ENCODE peak calls at places on chromosomes 6 and 20, in five cellular contexts. X is effector memory CD8-positive, alpha-beta T cell; I is activated CD4-positive, alpha-beta T cell treated with anti-CD3 and anti-CD28 coated beads, Interleukin-2, amount 50 U/mL, for 1 hour; Q is activated naive CD4-positive, alpha-beta T cell treated with anti-CD3 and anti-CD28 coated beads, Interleukin-2, amount 10 ng/mL, durations not matched to agents 7 days and 5 days; T is activated CD8-positive, alpha-beta memory T cell treated with anti-CD3 and anti-CD28 coated beads for 1 hour. M is an unnamed sample.

GRCh38 chr6:18388252-18388651 is 1.1 kb downstream of the RNF144B start:
- DNase-seq in Q (no peak), X (no peak), I (no peak), T (no peak), M (peak)

GRCh38 chr20:52840041-52840440 is 132.1 kb upstream of the TSHZ2 start:
- DNase-seq in T (no peak), I (no peak), X (no peak), Q (no peak), M (no peak)

GRCh38 chr6:163533443-163533842 is 118.9 kb downstream of the QKI start:
- DNase-seq in I (no peak), Q (no peak), T (no peak), X (no peak), M (no peak)

GRCh38 chr6:136846046-136846445 is 23.7 kb downstream of the PEX7 start:
- DNase-seq in X (peak), Q (peak), T (no peak), I (peak), M (peak)

GRCh38 chr20:48826883-48827771 is 672 bp downstream of the PREX1 start:
- DNase-seq in X (peak), I (no peak), T (no peak), Q (peak), M (no peak)

GRCh38 chr6:166467436-166468000 is 84.8 kb upstream of the MPC1 start:
- DNase-seq in T (no peak), I (no peak), Q (no peak), X (no peak), M (no peak)

GRCh38 chr20:37866051-37866450 is 36.9 kb upstream of the VSTM2L start:
- DNase-seq in X (no peak), T (no peak), Q (no peak), I (no peak), M (no peak)

GRCh38 chr6:38153946-38154345 is 334.4 kb downstream of the ZFAND3 start:
- DNase-seq in T (no peak), X (no peak), I (no peak), Q (no peak), M (no peak)

GRCh38 chr6:135438907-135439535 is 58.5 kb downstream of the AHI1 start:
- DNase-seq in I (no peak), X (no peak), T (no peak), Q (no peak), M (peak)

GRCh38 chr6:133983099-133983939 is 30.3 kb downstream of the TBPL1 start:
- DNase-seq in I (peak), X (peak), Q (peak), T (peak), M (peak)

GRCh38 chr20:29427201-29428060 is 1830.0 kb upstream of the DEFB115 start:
- DNase-seq in Q (peak), T (no peak), X (no peak), I (no peak), M (no peak)

M was measured in AML-193.